ENCODE peak calls at places on chromosomes 16 and 17, in seven cellular contexts. U, H, R, G, J, X and S are unnamed samples.

GRCh38 chr17:55758171-55758570 is 7.3 kb downstream of the PCTP start:
- DNase-seq in R (no peak), J (no peak), U (no peak), G (no peak), X (no peak), H (no peak), S (no peak)

GRCh38 chr17:77110006-77110374 is 30.8 kb upstream of the SEC14L1 start:
- DNase-seq in J (no peak), U (peak), H (no peak), X (peak), R (no peak), G (no peak), S (peak)

GRCh38 chr16:85812031-85812807 is 12.7 kb downstream of the COX4I1 start:
- DNase-seq in X (no peak), G (no peak), R (no peak), H (no peak), J (no peak), U (no peak), S (no peak)

GRCh38 chr16:1680361-1680760 is 2.3 kb downstream of the JPT2 start:
- DNase-seq in J (no peak), R (no peak), X (no peak), H (no peak), G (no peak), U (no peak), S (no peak)

GRCh38 chr17:66307257-66307656 is 4.8 kb downstream of the PRKCA start:
- DNase-seq in H (no peak), G (no peak), J (no peak), R (no peak), U (no peak), X (no peak), S (no peak)

GRCh38 chr17:6455321-6455705 is 11.1 kb downstream of the PIMREG start:
- DNase-seq in U (peak), G (peak), X (no peak), R (peak), J (peak), H (no peak), S (no peak)

GRCh38 chr16:85619089-85619850 is 6.1 kb downstream of the GSE1 start:
- DNase-seq in J (no peak), X (no peak), R (no peak), G (no peak), U (no peak), H (no peak), S (no peak)

GRCh38 chr17:60161598-60162330 is 12.0 kb downstream of the CA4 start:
- DNase-seq in J (peak), G (peak), H (no peak), R (peak), U (no peak), X (no peak), S (no peak)

GRCh38 chr17:34997355-34997862 is 17.1 kb downstream of the LIG3 start:
- DNase-seq in G (no peak), J (no peak), H (no peak), U (peak), R (no peak), X (no peak), S (no peak)

GRCh38 chr17:44083250-44083849 is 12.8 kb downstream of the G6PC3 start:
- DNase-seq in X (no peak), H (peak), J (no peak), G (peak), R (peak), U (no peak), S (no peak)

GRCh38 chr16:25010542-25010941 is 4.6 kb downstream of the ARHGAP17 start:
- DNase-seq in G (no peak), U (no peak), H (no peak), J (no peak), R (no peak), X (no peak), S (no peak)

GRCh38 chr16:720507-720989 is 398 bp upstream of the ANTKMT start:
- DNase-seq in J (no peak), U (peak), H (no peak), G (peak), X (peak), R (peak), S (no peak)

GRCh38 chr16:9836118-9836736 is 346.0 kb downstream of the GRIN2A start:
- DNase-seq in X (no peak), R (no peak), H (no peak), U (no peak), J (no peak), G (no peak), S (peak)

GRCh38 chr17:41307647-41308046 is 1.5 kb downstream of the KRTAP16-1 start:
- DNase-seq in R (no peak), U (no peak), G (no peak), H (no peak), J (no peak), X (no peak), S (no peak)

GRCh38 chr17:47785538-47786123 is 36.0 kb downstream of the OSBPL7 start:
- DNase-seq in H (no peak), R (peak), U (peak), J (peak), X (peak), G (peak), S (peak)

GRCh38 chr16:12723681-12724080 is 80.0 kb downstream of the CPPED1 start:
- DNase-seq in J (no peak), R (no peak), G (no peak), X (no peak), H (no peak), U (no peak), S (no peak)

GRCh38 chr17:7263071-7263800 is 958 bp upstream of the CLDN7 start:
- DNase-seq in J (peak), X (no peak), G (peak), R (peak), H (peak), U (no peak), S (no peak)

GRCh38 chr17:21302711-21303425 is 18.4 kb downstream of the MAP2K3 start:
- DNase-seq in G (no peak), J (no peak), U (no peak), R (no peak), X (no peak), H (no peak), S (no peak)

GRCh38 chr17:14616508-14616907 is 315.6 kb downstream of the HS3ST3B1 start:
- DNase-seq in G (no peak), U (no peak), H (no peak), X (no peak), R (no peak), J (no peak), S (no peak)

GRCh38 chr17:38705803-38706624 is 941 bp downstream of the MLLT6 start:
- DNase-seq in J (peak), X (peak), H (no peak), U (no peak), G (peak), R (peak), S (peak)

GRCh38 chr17:37273419-37274051 is 102.2 kb upstream of the C17orf78 start:
- DNase-seq in X (peak), G (peak), R (peak), H (no peak), J (no peak), U (peak), S (no peak)

GRCh38 chr17:64491034-64491860 is 5.6 kb downstream of the POLG2 start:
- DNase-seq in R (no peak), X (peak), H (peak), J (no peak), G (peak), U (peak), S (no peak)

GRCh38 chr17:378068-378467 is 25.5 kb upstream of the RPH3AL start:
- DNase-seq in H (no peak), R (no peak), U (no peak), J (no peak), X (no peak), G (peak), S (no peak)

GRCh38 chr17:31550389-31551056 is 159.0 kb downstream of the RAB11FIP4 start:
- DNase-seq in X (peak), H (peak), R (no peak), U (peak), J (no peak), G (no peak), S (no peak)

GRCh38 chr16:85584989-85585388 is 28.1 kb upstream of the GSE1 start:
- DNase-seq in H (no peak), R (no peak), J (no peak), U (no peak), X (no peak), G (no peak), S (no peak)

GRCh38 chr17:82257473-82257872 is 16.0 kb downstream of the CSNK1D start:
- DNase-seq in J (no peak), U (no peak), H (peak), R (peak), G (peak), X (no peak), S (no peak)

GRCh38 chr16:30958164-30959083 is 870 bp downstream of the SETD1A start:
- DNase-seq in G (peak), J (peak), H (no peak), R (peak), U (peak), X (peak), S (peak)

GRCh38 chr16:80739523-80739922 is 64.9 kb downstream of the CDYL2 start:
- DNase-seq in R (no peak), H (no peak), G (no peak), X (no peak), J (no peak), U (no peak), S (no peak)

GRCh38 chr17:80539022-80539421 is 5.6 kb upstream of the RPTOR start:
- DNase-seq in H (no peak), J (no peak), U (no peak), R (peak), X (no peak), G (peak), S (no peak)

GRCh38 chr16:87828071-87828971 is 41.0 kb downstream of the SLC7A5 start:
- DNase-seq in X (no peak), U (no peak), G (no peak), H (peak), J (no peak), R (no peak), S (no peak)

DNA sequence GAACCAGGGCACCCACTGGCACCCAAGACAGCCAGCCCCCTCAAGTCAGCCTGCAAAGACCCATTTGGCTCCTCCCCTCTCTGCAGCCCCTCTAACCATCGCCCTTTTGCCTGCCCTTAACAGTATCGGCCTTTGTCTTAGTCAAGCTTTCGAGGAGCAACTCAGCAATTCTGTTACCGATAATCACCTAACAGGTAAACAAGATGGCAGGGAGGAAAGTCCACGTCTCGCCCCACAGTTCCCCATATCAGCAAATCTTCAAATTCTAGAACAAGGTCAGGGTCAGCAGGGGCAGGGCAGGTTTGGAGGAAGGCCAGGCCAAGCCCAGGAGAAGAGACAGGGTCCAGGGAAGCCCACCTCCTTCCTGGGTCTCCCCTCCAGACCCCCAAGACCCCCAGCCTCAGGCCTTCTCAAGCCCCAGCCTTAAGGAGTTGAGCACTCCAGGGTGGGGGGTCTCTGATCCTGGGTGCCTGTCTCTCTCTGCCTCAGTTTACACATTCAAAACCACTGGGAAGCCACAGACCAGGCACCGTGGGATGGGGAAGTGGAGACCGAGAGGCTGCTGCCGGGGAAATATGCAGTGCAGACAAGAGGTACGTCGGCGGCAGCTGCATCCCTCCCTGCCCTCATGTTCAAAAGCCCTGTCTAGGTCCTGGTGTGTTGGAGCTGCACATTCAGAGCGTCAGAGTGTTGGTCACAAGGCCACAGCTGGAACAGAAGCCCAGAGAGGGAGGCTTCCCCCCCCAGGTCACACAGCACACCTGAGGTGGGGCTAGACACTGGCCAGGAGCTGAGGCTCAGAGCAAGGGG is 3.9 kb upstream of the OSGIN1 start:
- DNase-seq in U (no peak), R (no peak), X (no peak), G (no peak), J (no peak), H (no peak), S (no peak)
- H3K23ac ChIP-seq in U (no peak), R (no peak), X (no peak), G (no peak), J (no peak), H (no peak), S (no peak)

GRCh38 chr16:14492614-14493013 is 137.4 kb downstream of the PARN start:
- DNase-seq in H (no peak), J (no peak), U (no peak), R (no peak), X (no peak), G (no peak), S (no peak)
- H3K23ac ChIP-seq in H (peak), J (no peak), U (peak), R (no peak), X (no peak), G (no peak), S (no peak)

DNA sequence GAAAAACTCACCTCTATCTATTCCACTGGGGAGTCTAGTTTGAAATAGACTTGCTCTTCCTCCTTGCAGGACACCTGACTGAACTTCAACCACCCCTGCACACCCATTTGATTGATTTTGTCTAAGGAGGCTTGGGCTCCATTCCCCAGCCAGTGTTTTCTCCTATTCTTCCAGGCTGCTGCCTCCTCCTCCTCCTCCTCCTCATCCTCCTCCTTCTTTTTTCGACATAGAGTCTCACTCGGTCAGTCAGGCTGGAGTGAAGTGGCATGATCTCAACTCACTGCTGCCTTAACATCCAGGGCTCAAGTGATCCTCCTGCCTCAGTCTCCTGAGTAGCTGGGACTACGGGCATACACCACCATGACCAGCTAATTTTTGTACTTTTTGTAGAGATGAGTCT is 1.8 kb upstream of the DLX4 start:
- DNase-seq in U (no peak), H (no peak), G (no peak), J (no peak), X (no peak), R (no peak), S (no peak)
- H3K23ac ChIP-seq in U (no peak), H (no peak), G (no peak), J (no peak), X (no peak), R (no peak), S (no peak)

GRCh38 chr16:2983706-2984136 is 3.5 kb upstream of the PKMYT1 start:
- DNase-seq in G (peak), H (peak), U (peak), R (peak), J (peak), X (peak), S (peak)

GRCh38 chr16:2980227-2981176 is at the start of gene PKMYT1:
- DNase-seq in U (peak), H (peak), X (peak), R (peak), G (peak), J (peak), S (peak)

GRCh38 chr16:2981899-2982250 is 1.6 kb upstream of the PKMYT1 start:
- DNase-seq in R (no peak), X (no peak), H (no peak), G (peak), J (no peak), U (no peak), S (no peak)

GRCh38 chr16:2981177-2981898 is 1.1 kb upstream of the PKMYT1 start:
- DNase-seq in X (peak), G (peak), J (no peak), U (no peak), R (peak), H (peak), S (no peak)

GRCh38 chr16:2982402-2982801 is 2.2 kb upstream of the PKMYT1 start:
- DNase-seq in G (no peak), X (no peak), J (no peak), U (no peak), H (no peak), R (no peak), S (no peak)
- H3K23ac ChIP-seq in G (no peak), X (no peak), J (no peak), U (no peak), H (no peak), R (no peak), S (no peak)

DNA sequence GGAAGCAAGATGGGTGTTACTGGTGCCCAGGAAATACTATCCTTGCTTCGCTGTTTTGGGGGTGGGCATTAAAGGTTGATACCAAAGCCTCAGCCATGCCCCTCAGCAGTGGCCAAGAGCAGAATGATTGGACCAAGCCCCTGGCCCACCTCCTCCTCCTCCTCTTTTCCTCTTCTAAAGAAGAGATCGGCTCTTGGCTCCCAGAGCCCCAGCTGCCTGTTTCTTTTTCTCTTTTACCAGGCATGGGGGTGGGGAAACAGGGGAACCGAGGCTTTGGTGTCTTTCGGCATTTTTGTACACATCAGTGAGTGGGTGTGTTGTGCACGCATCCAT is 5.8 kb downstream of the THRA start:
- DNase-seq in H (no peak), R (no peak), J (no peak), X (no peak), U (no peak), G (no peak), S (no peak)
- H3K23ac ChIP-seq in H (no peak), R (no peak), J (no peak), X (no peak), U (peak), G (no peak), S (no peak)